ENCODE peak calls at places on chromosomes 3 and 15, in nine cellular contexts. One of them, this sample, is unnamed.

GRCh38 chr3:159854500-159855124 is 134.0 kb upstream of the IL12A start:
- DNase-seq in cardiac fibroblast: peak
- DNase-seq in AG09309: peak
- DNase-seq in endothelial cell: no peak
- DNase-seq in CD8-positive, alpha-beta T cell: no peak
- DNase-seq in tibial artery: no peak
- DNase-seq in AG10803: peak
- DNase-seq in mucosa of descending colon: no peak
- DNase-seq in lower leg skin: no peak
- DNase-seq in this sample: peak

GRCh38 chr15:101017935-101018849 is 99.0 kb downstream of the LRRK1 start:
- DNase-seq in lower leg skin: peak
- DNase-seq in tibial artery: no peak
- DNase-seq in cardiac fibroblast: peak
- DNase-seq in mucosa of descending colon: no peak
- DNase-seq in CD8-positive, alpha-beta T cell: no peak
- DNase-seq in AG09309: peak
- DNase-seq in endothelial cell: no peak
- DNase-seq in AG10803: peak
- DNase-seq in this sample: no peak

GRCh38 chr15:82781349-82781748 is 24.5 kb downstream of the FSD2 start:
- DNase-seq in cardiac fibroblast: no peak
- DNase-seq in AG10803: no peak
- DNase-seq in mucosa of descending colon: no peak
- DNase-seq in lower leg skin: no peak
- DNase-seq in tibial artery: no peak
- DNase-seq in endothelial cell: no peak
- DNase-seq in AG09309: no peak
- DNase-seq in CD8-positive, alpha-beta T cell: no peak
- DNase-seq in this sample: no peak

GRCh38 chr3:95775486-95776094 is 1038.8 kb upstream of the EPHA6 start:
- DNase-seq in cardiac fibroblast: no peak
- DNase-seq in AG10803: no peak
- DNase-seq in CD8-positive, alpha-beta T cell: no peak
- DNase-seq in mucosa of descending colon: no peak
- DNase-seq in lower leg skin: no peak
- DNase-seq in AG09309: no peak
- DNase-seq in tibial artery: no peak
- DNase-seq in endothelial cell: no peak
- DNase-seq in this sample: no peak

GRCh38 chr3:12423918-12424634 is 60.2 kb upstream of the TSEN2 start:
- DNase-seq in lower leg skin: no peak
- DNase-seq in AG10803: no peak
- DNase-seq in endothelial cell: no peak
- DNase-seq in CD8-positive, alpha-beta T cell: no peak
- DNase-seq in mucosa of descending colon: no peak
- DNase-seq in tibial artery: no peak
- DNase-seq in cardiac fibroblast: peak
- DNase-seq in AG09309: no peak
- DNase-seq in this sample: no peak

GRCh38 chr15:85583404-85584390 is 203.3 kb downstream of the AKAP13 start:
- DNase-seq in AG10803: peak
- DNase-seq in mucosa of descending colon: no peak
- DNase-seq in cardiac fibroblast: peak
- DNase-seq in endothelial cell: no peak
- DNase-seq in lower leg skin: no peak
- DNase-seq in CD8-positive, alpha-beta T cell: no peak
- DNase-seq in AG09309: no peak
- DNase-seq in tibial artery: no peak
- DNase-seq in this sample: no peak

GRCh38 chr3:28053759-28054158 is 187.7 kb upstream of the CMC1 start:
- DNase-seq in mucosa of descending colon: no peak
- DNase-seq in cardiac fibroblast: peak
- DNase-seq in endothelial cell: no peak
- DNase-seq in CD8-positive, alpha-beta T cell: no peak
- DNase-seq in tibial artery: no peak
- DNase-seq in AG10803: peak
- DNase-seq in AG09309: peak
- DNase-seq in lower leg skin: no peak
- DNase-seq in this sample: peak

GRCh38 chr3:33848624-33849347 is 50.4 kb downstream of the PDCD6IP start:
- DNase-seq in endothelial cell: no peak
- DNase-seq in cardiac fibroblast: no peak
- DNase-seq in tibial artery: no peak
- DNase-seq in lower leg skin: no peak
- DNase-seq in AG09309: no peak
- DNase-seq in CD8-positive, alpha-beta T cell: no peak
- DNase-seq in mucosa of descending colon: no peak
- DNase-seq in AG10803: no peak
- DNase-seq in this sample: no peak

GRCh38 chr3:112389961-112390360 is 57.0 kb downstream of the CD200 start:
- DNase-seq in tibial artery: no peak
- DNase-seq in lower leg skin: no peak
- DNase-seq in AG10803: no peak
- DNase-seq in mucosa of descending colon: no peak
- DNase-seq in cardiac fibroblast: no peak
- DNase-seq in AG09309: no peak
- DNase-seq in endothelial cell: no peak
- DNase-seq in CD8-positive, alpha-beta T cell: no peak
- DNase-seq in this sample: no peak

GRCh38 chr3:14144423-14145075 is 19.7 kb downstream of the TMEM43 start:
- DNase-seq in mucosa of descending colon: no peak
- DNase-seq in tibial artery: peak
- DNase-seq in AG10803: peak
- DNase-seq in CD8-positive, alpha-beta T cell: peak
- DNase-seq in endothelial cell: peak
- DNase-seq in lower leg skin: peak
- DNase-seq in AG09309: peak
- DNase-seq in cardiac fibroblast: peak
- DNase-seq in this sample: peak

GRCh38 chr3:139586420-139587017 is 47.0 kb upstream of the RBP1 start:
- DNase-seq in AG09309: no peak
- DNase-seq in mucosa of descending colon: no peak
- DNase-seq in endothelial cell: no peak
- DNase-seq in AG10803: no peak
- DNase-seq in lower leg skin: no peak
- DNase-seq in tibial artery: no peak
- DNase-seq in cardiac fibroblast: no peak
- DNase-seq in CD8-positive, alpha-beta T cell: no peak
- DNase-seq in this sample: no peak

GRCh38 chr3:139585820-139586219 is 46.3 kb upstream of the RBP1 start:
- DNase-seq in tibial artery: no peak
- DNase-seq in mucosa of descending colon: no peak
- DNase-seq in cardiac fibroblast: no peak
- DNase-seq in CD8-positive, alpha-beta T cell: no peak
- DNase-seq in lower leg skin: no peak
- DNase-seq in AG10803: no peak
- DNase-seq in endothelial cell: no peak
- DNase-seq in AG09309: no peak
- DNase-seq in this sample: no peak

GRCh38 chr3:139588450-139588849 is 48.9 kb upstream of the RBP1 start:
- DNase-seq in tibial artery: no peak
- DNase-seq in CD8-positive, alpha-beta T cell: no peak
- DNase-seq in AG09309: no peak
- DNase-seq in cardiac fibroblast: no peak
- DNase-seq in lower leg skin: no peak
- DNase-seq in mucosa of descending colon: no peak
- DNase-seq in AG10803: no peak
- DNase-seq in endothelial cell: peak
- DNase-seq in this sample: no peak
- TF ChIP-seq CTCF in tibial artery: no peak
- TF ChIP-seq CTCF in CD8-positive, alpha-beta T cell: no peak
- TF ChIP-seq CTCF in AG09309: no peak
- TF ChIP-seq CTCF in cardiac fibroblast: no peak
- TF ChIP-seq CTCF in lower leg skin: no peak
- TF ChIP-seq CTCF in mucosa of descending colon: no peak
- TF ChIP-seq CTCF in AG10803: no peak
- TF ChIP-seq CTCF in endothelial cell: no peak
- TF ChIP-seq CTCF in this sample: no peak

DNA sequence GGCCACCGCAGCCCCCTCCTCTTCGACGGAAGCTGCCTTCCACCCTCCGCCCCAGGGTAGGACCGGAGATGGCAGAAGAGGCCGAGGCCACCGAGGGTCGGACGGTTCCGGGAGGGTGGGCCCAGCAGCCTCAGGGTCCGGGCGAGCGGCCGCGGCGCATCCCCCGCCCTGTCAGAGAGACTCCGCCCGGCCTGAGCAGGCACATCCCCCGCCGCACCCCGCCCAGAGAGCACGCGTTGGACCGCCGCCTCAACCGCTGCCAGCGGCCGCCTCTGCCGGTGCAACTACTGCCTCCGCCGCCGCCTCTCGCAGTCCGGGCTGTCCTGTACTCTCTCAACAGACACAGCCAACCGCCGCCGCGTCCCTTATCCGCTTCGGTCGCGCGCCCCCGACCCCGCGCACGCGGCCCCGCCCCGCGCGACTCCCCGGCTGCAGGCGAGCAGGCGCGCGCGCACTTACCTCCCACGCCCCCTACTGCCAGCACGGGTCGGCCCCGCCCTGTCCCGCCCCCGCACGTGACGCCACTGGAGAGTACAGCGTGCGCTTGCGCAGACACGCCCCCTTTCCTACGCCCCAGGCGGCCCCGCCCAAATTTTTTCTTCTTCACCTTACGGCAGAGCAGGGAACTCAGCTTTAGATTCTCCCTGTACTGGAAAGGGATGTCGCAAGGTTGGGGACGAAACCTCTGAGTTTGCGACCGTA is at the start of gene MYO9A:
- DNase-seq in tibial artery: peak
- DNase-seq in mucosa of descending colon: peak
- DNase-seq in cardiac fibroblast: peak
- DNase-seq in endothelial cell: peak
- DNase-seq in AG10803: peak
- DNase-seq in AG09309: peak
- DNase-seq in CD8-positive, alpha-beta T cell: peak
- DNase-seq in lower leg skin: peak
- DNase-seq in this sample: peak
- TF ChIP-seq CTCF in tibial artery: peak
- TF ChIP-seq CTCF in mucosa of descending colon: peak
- TF ChIP-seq CTCF in cardiac fibroblast: no peak
- TF ChIP-seq CTCF in endothelial cell: peak
- TF ChIP-seq CTCF in AG10803: no peak
- TF ChIP-seq CTCF in AG09309: no peak
- TF ChIP-seq CTCF in CD8-positive, alpha-beta T cell: no peak
- TF ChIP-seq CTCF in lower leg skin: no peak
- TF ChIP-seq CTCF in this sample: peak

DNA sequence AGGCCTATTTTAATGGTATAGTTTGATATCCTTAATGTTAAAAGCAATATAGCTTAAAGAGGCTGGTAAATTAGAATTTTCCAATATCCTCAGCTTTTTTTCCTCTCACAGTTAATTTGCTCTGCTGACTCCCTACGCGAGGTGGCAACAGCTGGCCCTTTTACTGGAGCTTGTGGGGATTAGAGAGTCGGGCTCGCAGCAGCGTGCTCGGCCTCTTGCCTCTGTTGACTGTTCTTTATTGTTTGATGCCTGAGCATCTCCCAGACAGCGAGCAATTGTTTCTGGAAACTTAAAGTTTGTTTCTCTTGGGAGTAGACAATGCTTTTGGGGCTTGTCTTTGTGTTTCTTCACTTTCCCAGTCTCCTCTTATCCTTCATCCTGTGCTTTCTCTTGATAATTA is 80.8 kb downstream of the OPA1 start:
- DNase-seq in mucosa of descending colon: no peak
- DNase-seq in tibial artery: no peak
- DNase-seq in AG10803: no peak
- DNase-seq in AG09309: no peak
- DNase-seq in cardiac fibroblast: no peak
- DNase-seq in endothelial cell: peak
- DNase-seq in CD8-positive, alpha-beta T cell: no peak
- DNase-seq in lower leg skin: no peak
- DNase-seq in this sample: no peak
- TF ChIP-seq CTCF in mucosa of descending colon: no peak
- TF ChIP-seq CTCF in tibial artery: no peak
- TF ChIP-seq CTCF in AG10803: no peak
- TF ChIP-seq CTCF in AG09309: no peak
- TF ChIP-seq CTCF in cardiac fibroblast: no peak
- TF ChIP-seq CTCF in endothelial cell: no peak
- TF ChIP-seq CTCF in CD8-positive, alpha-beta T cell: no peak
- TF ChIP-seq CTCF in lower leg skin: no peak
- TF ChIP-seq CTCF in this sample: no peak

GRCh38 chr3:51817375-51817774 is 38.3 kb upstream of the IQCF6 start:
- DNase-seq in AG10803: no peak
- DNase-seq in lower leg skin: no peak
- DNase-seq in cardiac fibroblast: no peak
- DNase-seq in tibial artery: no peak
- DNase-seq in AG09309: no peak
- DNase-seq in CD8-positive, alpha-beta T cell: no peak
- DNase-seq in mucosa of descending colon: no peak
- DNase-seq in endothelial cell: no peak
- DNase-seq in this sample: no peak

GRCh38 chr3:51815614-51816013 is 36.6 kb upstream of the IQCF6 start:
- DNase-seq in AG09309: no peak
- DNase-seq in lower leg skin: no peak
- DNase-seq in endothelial cell: no peak
- DNase-seq in tibial artery: no peak
- DNase-seq in cardiac fibroblast: no peak
- DNase-seq in AG10803: no peak
- DNase-seq in CD8-positive, alpha-beta T cell: no peak
- DNase-seq in mucosa of descending colon: no peak
- DNase-seq in this sample: no peak

GRCh38 chr3:51814034-51814433 is 35.0 kb upstream of the IQCF6 start:
- DNase-seq in CD8-positive, alpha-beta T cell: no peak
- DNase-seq in lower leg skin: no peak
- DNase-seq in mucosa of descending colon: no peak
- DNase-seq in tibial artery: no peak
- DNase-seq in cardiac fibroblast: no peak
- DNase-seq in AG10803: no peak
- DNase-seq in endothelial cell: no peak
- DNase-seq in AG09309: no peak
- DNase-seq in this sample: no peak

GRCh38 chr3:51819151-51819550 is 40.1 kb upstream of the IQCF6 start:
- DNase-seq in mucosa of descending colon: no peak
- DNase-seq in AG10803: no peak
- DNase-seq in endothelial cell: no peak
- DNase-seq in AG09309: no peak
- DNase-seq in CD8-positive, alpha-beta T cell: no peak
- DNase-seq in lower leg skin: no peak
- DNase-seq in cardiac fibroblast: no peak
- DNase-seq in tibial artery: no peak
- DNase-seq in this sample: no peak

DNA sequence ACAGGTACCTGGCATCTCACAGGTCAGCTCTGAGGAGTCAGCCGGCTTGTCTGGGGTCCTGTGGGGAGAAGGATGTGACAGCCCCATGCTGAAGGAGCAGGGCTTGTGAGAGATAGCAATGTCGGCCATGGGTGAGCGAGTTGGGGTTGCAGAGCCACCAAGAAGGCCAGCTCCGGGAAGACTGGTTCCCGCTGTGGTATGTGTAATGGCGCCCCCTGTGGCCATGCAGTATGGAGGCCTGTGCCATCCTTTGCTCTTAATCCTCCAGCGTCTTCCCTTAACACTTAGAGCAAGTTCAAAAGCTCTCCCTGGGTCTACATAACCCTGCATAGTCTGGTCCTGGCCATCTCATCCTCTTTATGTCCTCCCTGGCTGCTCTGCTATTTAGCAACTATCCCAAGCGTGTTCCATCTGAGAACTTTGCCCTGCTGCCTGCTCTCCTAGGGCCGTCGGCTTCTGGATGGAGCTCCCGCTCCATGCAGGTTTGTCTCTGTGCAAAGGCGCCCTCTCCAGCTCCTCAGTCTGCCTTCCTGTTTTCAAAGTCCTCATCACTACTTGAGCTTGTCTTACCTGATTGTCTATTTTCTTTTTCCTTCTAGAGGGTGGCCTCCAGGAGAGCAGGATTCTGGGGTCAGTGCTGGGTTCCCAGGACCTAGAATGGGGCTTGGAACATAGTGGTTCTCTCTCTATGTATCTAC is 40.8 kb upstream of the IQCF6 start:
- DNase-seq in mucosa of descending colon: no peak
- DNase-seq in cardiac fibroblast: no peak
- DNase-seq in tibial artery: no peak
- DNase-seq in AG09309: no peak
- DNase-seq in lower leg skin: no peak
- DNase-seq in endothelial cell: peak
- DNase-seq in AG10803: no peak
- DNase-seq in CD8-positive, alpha-beta T cell: no peak
- DNase-seq in this sample: no peak
- TF ChIP-seq CTCF in mucosa of descending colon: no peak
- TF ChIP-seq CTCF in cardiac fibroblast: peak
- TF ChIP-seq CTCF in tibial artery: no peak
- TF ChIP-seq CTCF in AG09309: peak
- TF ChIP-seq CTCF in lower leg skin: no peak
- TF ChIP-seq CTCF in endothelial cell: peak
- TF ChIP-seq CTCF in AG10803: no peak
- TF ChIP-seq CTCF in CD8-positive, alpha-beta T cell: no peak
- TF ChIP-seq CTCF in this sample: peak

This sample was measured in HFFc6.